ENCODE peak calls at places on chromosomes 13 and 19, in eight cellular contexts. F is AG04449, Q is neural crest cell, L is Panc1, R is AG10803, M is heart left ventricle, U is progenitor cell of endocrine pancreas, B is ovary. I is an unnamed sample.

GRCh38 chr13:20489185-20489820 is 36.4 kb downstream of the CRYL1 start:
- DNase-seq in F (no peak), Q (no peak), L (peak; percentile 39), R (no peak), M (peak; percentile 62), U (no peak), B (no peak), I (no peak)

GRCh38 chr13:31067416-31068118 is 94.1 kb downstream of the HSPH1 start:
- DNase-seq in F (peak; percentile 42), Q (no peak), L (no peak), R (peak; percentile 55), M (no peak), U (no peak), B (no peak), I (peak; percentile 64)

GRCh38 chr13:33678906-33679657 is 138.9 kb upstream of the RFC3 start:
- DNase-seq in F (no peak), Q (peak; percentile 4), L (peak; percentile 46), R (peak; percentile 81), M (peak; percentile 57), U (no peak), B (peak; percentile 60), I (peak; percentile 48)

GRCh38 chr19:6423499-6424189 is 967 bp downstream of the KHSRP start:
- DNase-seq in F (peak; percentile 4), Q (peak; percentile 45), L (no peak), R (peak; percentile 47), M (no peak), U (no peak), B (peak; percentile 52), I (peak; percentile 37)

GRCh38 chr19:11136400-11137101 is 19.0 kb downstream of the SPC24 start:
- DNase-seq in F (no peak), Q (no peak), L (no peak), R (no peak), M (no peak), U (no peak), B (no peak), I (no peak)

GRCh38 chr19:58056261-58056660 is 2.8 kb upstream of the ZNF135 start:
- DNase-seq in F (no peak), Q (no peak), L (no peak), R (no peak), M (no peak), U (no peak), B (no peak), I (no peak)

GRCh38 chr13:73365681-73366080 is 306.9 kb downstream of the KLF5 start:
- DNase-seq in F (no peak), Q (no peak), L (no peak), R (no peak), M (no peak), U (no peak), B (no peak), I (no peak)

GRCh38 chr13:52615817-52616216 is 26.4 kb upstream of the HNRNPA1L2 start:
- DNase-seq in F (no peak), Q (no peak), L (no peak), R (no peak), M (no peak), U (no peak), B (no peak), I (no peak)

GRCh38 chr19:40553885-40554857 is 22.5 kb upstream of the SHKBP1 start:
- DNase-seq in F (no peak), Q (no peak), L (no peak), R (no peak), M (no peak), U (no peak), B (no peak), I (no peak)

DNA sequence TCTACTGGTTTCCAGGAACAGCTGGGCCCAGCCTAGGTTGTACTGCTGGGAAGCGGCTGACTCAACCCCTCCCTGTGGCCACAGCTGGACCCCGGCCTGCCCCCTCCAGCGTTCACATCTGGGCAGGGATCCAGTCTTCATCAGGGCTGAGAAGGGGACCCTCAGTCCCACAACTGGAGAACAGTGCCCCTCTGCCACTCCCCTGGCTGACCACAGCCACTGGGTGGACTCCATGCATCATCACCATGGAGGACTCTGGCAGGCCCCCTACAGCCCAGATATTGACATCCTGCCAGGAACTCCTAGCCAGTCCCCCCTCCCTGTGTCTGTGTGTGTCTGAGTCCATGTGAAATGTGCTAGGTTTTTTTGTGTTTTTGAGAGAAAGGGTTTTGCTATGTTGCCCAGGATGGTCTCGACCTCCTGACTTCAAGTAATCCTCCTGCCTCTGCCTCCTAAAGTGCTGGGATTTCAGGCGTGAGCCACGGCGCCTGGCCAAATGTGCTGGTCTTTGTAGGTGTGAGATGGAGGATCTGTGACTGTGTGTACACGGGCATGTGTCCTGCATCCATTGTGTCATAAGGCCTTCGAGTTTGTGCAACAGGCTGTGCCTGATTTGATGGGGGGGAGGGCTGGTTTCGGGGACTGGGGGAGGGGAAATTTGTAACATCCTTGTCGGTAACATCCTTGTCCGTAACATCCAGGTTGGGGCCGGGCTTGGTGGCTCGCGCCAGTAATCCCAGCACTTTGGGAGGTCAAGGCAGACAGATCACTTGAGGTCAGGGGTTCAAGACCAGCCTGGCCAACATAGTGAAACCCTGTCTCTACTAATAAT is 4.0 kb upstream of the HOOK2 start:
- DNase-seq in F (no peak), Q (peak; percentile 36), L (no peak), R (peak; percentile 76), M (peak; percentile 81), U (no peak), B (peak; percentile 85), I (peak; percentile 95)
- TF ChIP-seq CTCF in F (peak; percentile 8), Q (no peak), L (no peak), R (no peak), M (no peak), U (no peak), B (no peak), I (no peak)

DNA sequence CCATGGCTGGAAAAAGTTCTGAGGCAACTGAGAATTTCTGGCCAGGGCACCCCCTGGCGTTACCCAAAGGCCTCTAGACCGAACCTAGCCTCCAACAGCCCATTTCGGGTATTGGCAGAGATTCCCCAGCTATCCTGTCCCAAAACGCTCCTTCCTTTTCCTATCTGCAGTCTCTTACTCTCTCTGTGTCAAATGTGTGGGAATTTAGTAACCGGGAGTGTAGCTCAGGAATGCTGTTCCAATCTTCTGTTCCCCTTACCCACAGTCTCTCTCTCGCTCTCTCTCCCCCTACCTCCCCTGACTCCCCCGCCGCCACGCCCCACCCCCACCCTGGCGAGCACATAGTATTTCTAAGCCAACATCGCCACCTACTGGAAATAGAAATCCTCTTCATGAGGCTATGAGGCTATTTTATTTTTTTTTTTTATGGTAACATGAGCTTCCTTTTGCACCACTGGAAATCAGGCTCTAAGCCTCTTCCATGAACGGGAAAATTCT is 27.0 kb downstream of the OXGR1 start:
- DNase-seq in F (no peak), Q (no peak), L (no peak), R (no peak), M (no peak), U (no peak), B (no peak), I (no peak)
- TF ChIP-seq CTCF in F (no peak), Q (peak; percentile 27), L (peak; percentile 54), R (no peak), M (peak; percentile 13), U (no peak), B (no peak), I (no peak)

GRCh38 chr19:9834726-9835506 is at the start of gene PIN1:
- DNase-seq in F (peak; percentile 82), Q (peak; percentile 99), L (peak; percentile 85), R (peak; percentile 98), M (peak; percentile 99), U (peak; percentile 99), B (peak; percentile 99), I (peak; percentile 99)
- TF ChIP-seq CTCF in F (peak; percentile 72), Q (peak; percentile 60), L (no peak), R (peak; percentile 35), M (peak; percentile 81), U (peak; percentile 63), B (peak; percentile 69), I (peak; percentile 46)

GRCh38 chr19:2586196-2586595 is 110.3 kb downstream of the GADD45B start:
- DNase-seq in F (no peak), Q (no peak), L (no peak), R (no peak), M (no peak), U (no peak), B (no peak), I (no peak)

GRCh38 chr19:2587001-2587719 is 111.2 kb downstream of the GADD45B start:
- DNase-seq in F (no peak), Q (no peak), L (no peak), R (no peak), M (no peak), U (no peak), B (no peak), I (peak; percentile 39)

GRCh38 chr19:2579678-2580280 is 103.9 kb downstream of the GADD45B start:
- DNase-seq in F (no peak), Q (no peak), L (no peak), R (no peak), M (no peak), U (no peak), B (no peak), I (no peak)

GRCh38 chr19:2584002-2584401 is 108.1 kb downstream of the GADD45B start:
- DNase-seq in F (no peak), Q (no peak), L (no peak), R (no peak), M (no peak), U (no peak), B (no peak), I (no peak)

GRCh38 chr19:2582984-2583956 is 107.3 kb downstream of the GADD45B start:
- DNase-seq in F (no peak), Q (no peak), L (no peak), R (peak; percentile 13), M (no peak), U (no peak), B (no peak), I (no peak)
- TF ChIP-seq CTCF in F (no peak), Q (no peak), L (no peak), R (no peak), M (no peak), U (no peak), B (no peak), I (no peak)

DNA sequence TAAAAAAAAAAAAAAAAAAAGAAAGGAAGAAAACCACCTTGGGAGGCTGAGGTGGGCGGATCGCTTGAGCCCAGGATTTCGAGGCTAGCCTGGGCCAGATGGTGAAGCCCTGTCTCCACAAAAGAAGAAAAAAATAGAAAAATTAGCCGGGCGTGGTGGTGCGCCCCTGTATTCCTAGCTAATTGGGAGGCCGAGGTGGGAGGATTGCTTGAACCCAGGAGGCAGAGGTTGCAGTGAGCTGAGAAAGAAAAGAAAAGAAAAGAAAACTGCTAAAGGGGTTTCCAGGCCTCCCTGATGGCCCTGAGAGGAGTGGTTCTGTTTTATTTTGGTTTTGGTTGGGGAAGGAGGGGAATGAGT is 723 bp downstream of the ZNF473 start:
- DNase-seq in F (no peak), Q (no peak), L (no peak), R (no peak), M (no peak), U (no peak), B (peak; percentile 34), I (no peak)
- TF ChIP-seq CTCF in F (no peak), Q (no peak), L (no peak), R (no peak), M (no peak), U (no peak), B (no peak), I (no peak)

I was measured in astrocyte of the spinal cord.